ENCODE peak calls at places on chromosomes 11 and 22, in six cellular contexts. U is sigmoid colon, D is cardiac muscle cell, Z is foreskin keratinocyte, N is fibroblast of pulmonary artery, M is RWPE1. J is an unnamed sample.

GRCh38 chr22:30250713-30251267 is 4.2 kb upstream of the LIF start:
- DNase-seq in N (peak; percentile 57), U (no peak), M (peak; percentile 79), D (no peak), Z (no peak), J (no peak)

GRCh38 chr11:128311742-128312719 is 275.3 kb downstream of the ETS1 start:
- DNase-seq in M (no peak), N (no peak), Z (no peak), U (no peak), D (no peak), J (no peak)

GRCh38 chr22:19514831-19515565 is 9.2 kb downstream of the CLDN5 start:
- DNase-seq in N (peak; percentile 5), Z (no peak), D (no peak), M (no peak), U (no peak), J (no peak)

GRCh38 chr22:42873361-42873760 is 16.3 kb upstream of the ARFGAP3 start:
- DNase-seq in N (no peak), U (no peak), M (no peak), Z (no peak), D (no peak), J (no peak)

GRCh38 chr11:33779849-33780528 is 5.7 kb upstream of the FBXO3 start:
- DNase-seq in M (no peak), N (peak; percentile 85), D (peak; percentile 84), Z (no peak), U (no peak), J (no peak)

GRCh38 chr22:18968011-18968749 is 32.1 kb upstream of the PRODH start:
- DNase-seq in N (peak; percentile 31), Z (no peak), D (peak; percentile 37), M (no peak), U (no peak), J (peak; percentile 63)

GRCh38 chr11:6353367-6353987 is 33.2 kb upstream of the CAVIN3 start:
- DNase-seq in U (peak; percentile 76), M (peak; percentile 61), D (peak; percentile 56), N (peak; percentile 53), Z (peak; percentile 50), J (peak; percentile 57)

GRCh38 chr22:23053051-23053707 is 17.1 kb upstream of the GNAZ start:
- DNase-seq in Z (no peak), D (no peak), N (no peak), M (no peak), U (no peak), J (no peak)

GRCh38 chr11:84549221-84549620 is 1077.9 kb downstream of the DLG2 start:
- DNase-seq in N (no peak), U (no peak), D (no peak), M (no peak), Z (no peak), J (no peak)

GRCh38 chr11:32297629-32298028 is 137.7 kb downstream of the WT1 start:
- DNase-seq in M (peak; percentile 54), N (peak; percentile 70), U (no peak), D (peak; percentile 80), Z (peak; percentile 11), J (no peak)

GRCh38 chr11:134667175-134667500 is 255.1 kb upstream of the B3GAT1 start:
- DNase-seq in U (peak; percentile 29), D (no peak), M (no peak), Z (no peak), N (no peak), J (no peak)

GRCh38 chr11:134666273-134667174 is 254.5 kb upstream of the B3GAT1 start:
- DNase-seq in Z (no peak), U (peak; percentile 41), D (no peak), M (no peak), N (no peak), J (no peak)

GRCh38 chr11:134664863-134665535 is 253.0 kb upstream of the B3GAT1 start:
- DNase-seq in N (no peak), Z (no peak), M (no peak), U (peak; percentile 58), D (no peak), J (no peak)

GRCh38 chr11:134664447-134664846 is 252.4 kb upstream of the B3GAT1 start:
- DNase-seq in U (peak; percentile 15), D (no peak), N (no peak), M (no peak), Z (no peak), J (no peak)

DNA sequence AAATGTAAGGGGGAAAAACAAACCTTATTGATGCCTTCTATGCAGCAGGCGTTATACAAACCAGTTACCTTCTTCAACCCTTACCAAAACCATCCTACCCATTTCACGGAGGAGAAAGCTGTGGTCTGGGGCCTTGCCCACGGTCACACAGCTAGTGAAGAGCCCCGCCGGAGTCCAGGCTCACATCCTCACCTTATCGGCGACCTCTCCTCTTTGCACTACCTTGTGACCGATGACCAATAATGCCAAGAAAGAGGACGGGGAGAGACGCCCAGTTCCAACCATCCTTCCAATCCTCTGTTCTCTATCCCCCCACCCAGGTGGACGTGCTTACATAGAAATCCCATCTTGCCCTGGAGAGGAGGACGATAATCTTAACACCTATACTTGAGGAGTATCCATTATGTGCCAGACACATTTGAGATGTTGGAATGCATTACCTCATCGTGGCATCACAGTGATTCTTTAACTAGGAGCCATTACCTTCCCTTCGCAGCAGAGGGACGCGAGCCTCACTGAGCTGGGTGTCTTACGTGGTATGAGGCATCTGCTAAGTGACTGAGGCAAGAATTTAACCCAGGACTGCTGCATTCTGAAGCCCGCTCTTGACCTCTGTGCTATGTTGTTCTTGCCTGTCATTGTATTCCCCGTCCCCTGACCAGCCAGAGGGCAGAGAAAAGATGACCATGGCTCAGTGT is 253.7 kb upstream of the B3GAT1 start:
- DNase-seq in D (no peak), U (peak; percentile 4), N (no peak), Z (no peak), M (no peak), J (no peak)
- TF ChIP-seq CTCF in D (no peak), U (no peak), N (no peak), Z (no peak), M (no peak), J (no peak)

GRCh38 chr11:88531776-88532175 is 194.2 kb upstream of the CTSC start:
- DNase-seq in Z (no peak), U (no peak), N (no peak), D (no peak), M (no peak), J (no peak)
- TF ChIP-seq CTCF in Z (no peak), U (no peak), N (no peak), D (no peak), M (no peak), J (no peak)

DNA sequence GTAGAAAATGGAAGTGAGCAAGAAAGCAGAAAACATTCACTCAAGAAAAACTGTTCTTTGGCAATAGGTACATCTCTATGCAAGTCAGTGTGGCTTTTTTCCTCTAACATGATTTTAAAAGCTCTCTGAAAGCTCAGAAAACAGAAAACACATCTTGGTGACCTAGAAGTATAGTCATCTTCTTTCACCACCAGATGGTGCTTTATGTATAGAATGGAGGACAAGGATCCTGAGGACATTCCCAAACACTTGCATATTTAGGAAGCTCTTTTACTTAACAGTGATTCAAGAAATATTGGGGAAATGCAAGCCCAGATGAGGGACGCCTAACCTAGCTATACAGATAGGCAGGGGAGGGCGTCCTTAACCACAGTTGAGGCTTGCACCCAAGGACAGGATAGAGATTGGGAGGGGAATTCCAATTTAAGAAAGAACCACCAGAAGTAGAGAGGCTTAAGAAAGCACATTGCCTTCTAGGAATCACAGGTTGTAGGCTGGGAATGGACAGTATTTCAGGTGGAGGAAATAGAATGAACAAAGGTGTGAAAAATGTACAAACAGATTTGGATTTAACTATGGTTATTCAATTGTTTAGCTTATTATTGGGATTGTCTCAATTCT is 13.8 kb upstream of the CCDC81 start:
- DNase-seq in N (peak; percentile 70), Z (peak; percentile 11), D (peak; percentile 67), U (no peak), M (peak; percentile 45), J (no peak)
- TF ChIP-seq CTCF in N (peak; percentile 56), Z (peak; percentile 75), D (peak; percentile 54), U (no peak), M (no peak), J (peak; percentile 49)

DNA sequence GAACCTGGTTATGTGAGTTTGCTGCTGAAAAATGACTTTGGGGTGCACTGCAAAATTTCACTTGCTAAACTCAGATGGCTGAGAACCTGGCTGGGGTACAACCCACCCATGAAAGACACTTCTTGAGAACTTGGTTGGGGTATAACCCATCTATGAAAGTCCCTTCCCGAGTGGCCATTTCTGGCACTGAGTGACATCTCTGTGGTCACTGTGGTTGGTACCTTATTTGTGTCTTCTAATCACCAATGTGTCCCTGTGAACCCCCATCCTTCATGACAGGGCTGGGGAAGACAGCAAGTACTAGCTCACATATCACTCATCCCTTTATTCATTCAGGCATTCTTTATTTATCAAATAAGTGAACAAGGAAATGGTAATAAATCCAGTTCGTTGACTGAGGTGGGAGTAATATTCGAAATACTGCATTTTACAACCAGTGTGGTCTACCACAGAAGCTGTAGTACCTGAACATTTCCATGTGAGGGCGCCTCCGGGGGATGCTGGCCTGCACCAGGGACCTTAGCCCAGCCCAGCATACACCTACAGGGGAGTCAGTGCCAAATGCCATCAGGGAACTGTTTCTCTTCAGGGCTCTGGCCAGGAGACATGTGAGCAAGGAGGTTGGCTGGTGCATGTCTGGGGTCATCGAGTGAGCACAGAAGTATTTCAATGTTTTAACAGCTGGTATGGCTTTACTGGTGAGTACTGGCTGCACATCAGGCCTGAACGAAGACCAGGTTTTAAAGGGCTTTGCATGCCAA is 122.1 kb downstream of the CSNK2A3 start:
- DNase-seq in D (no peak), M (no peak), N (no peak), U (no peak), Z (no peak), J (no peak)
- TF ChIP-seq CTCF in D (peak; percentile 25), M (no peak), N (peak; percentile 14), U (peak; percentile 21), Z (peak; percentile 46), J (peak; percentile 39)

GRCh38 chr22:41052661-41053490 is 39.5 kb upstream of the EP300 start:
- DNase-seq in M (no peak), N (peak; percentile 35), U (no peak), Z (peak; percentile 29), D (peak; percentile 70), J (no peak)

GRCh38 chr22:41048791-41049717 is 43.3 kb upstream of the EP300 start:
- DNase-seq in Z (no peak), U (peak; percentile 89), N (peak; percentile 76), D (peak; percentile 92), M (no peak), J (peak; percentile 23)

GRCh38 chr22:41047741-41048140 is 44.7 kb upstream of the EP300 start:
- DNase-seq in U (no peak), N (no peak), D (peak; percentile 21), Z (no peak), M (no peak), J (no peak)

DNA sequence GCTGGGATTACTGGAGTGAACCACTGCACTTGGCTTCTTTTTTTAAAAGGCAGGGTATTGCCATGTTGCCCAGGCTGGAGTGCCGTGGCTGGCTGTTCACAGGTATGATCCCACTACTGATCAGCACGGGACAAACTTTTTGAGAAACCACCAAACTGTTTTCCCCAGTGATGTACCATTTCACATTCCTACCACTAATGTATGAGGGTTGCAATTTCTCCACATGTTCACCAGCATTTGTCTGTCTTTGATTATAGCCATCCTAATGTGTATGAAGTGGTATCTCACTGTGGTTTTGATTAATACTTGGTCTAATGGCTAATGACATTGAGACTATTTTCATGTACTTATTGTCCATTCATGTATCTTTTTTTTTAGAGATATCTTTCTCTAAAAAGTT is 41.5 kb upstream of the EP300 start:
- DNase-seq in U (no peak), Z (no peak), N (no peak), D (no peak), M (no peak), J (no peak)
- TF ChIP-seq CTCF in U (no peak), Z (peak; percentile 19), N (no peak), D (no peak), M (no peak), J (peak; percentile 30)

GRCh38 chr22:31952094-31952401 is 7.7 kb downstream of the YWHAH start:
- DNase-seq in D (peak; percentile 31), M (no peak), N (no peak), Z (no peak), U (no peak), J (no peak)
- TF ChIP-seq CTCF in D (peak; percentile 35), M (no peak), N (no peak), Z (peak; percentile 8), U (no peak), J (no peak)

J was measured in neural crest cell.